ENCODE peak calls at places on chromosomes 6 and 20, in nine cellular contexts. P is HCT116, I is breast epithelium, K is spleen, T is endothelial cell of umbilical vein, W is prostate gland, L is transverse colon, R is suprapubic skin, Z is K562. E is an unnamed sample.

GRCh38 chr20:6651561-6651960 is 115.9 kb upstream of the BMP2 start:
- DNase-seq in R (no peak), P (no peak), T (no peak), I (no peak), K (no peak), L (no peak), W (no peak), Z (no peak), E (no peak)

GRCh38 chr6:89789980-89790379 is 29.6 kb downstream of the MDN1 start:
- DNase-seq in Z (no peak), I (no peak), R (no peak), W (no peak), T (no peak), P (no peak), L (no peak), K (no peak), E (no peak)

GRCh38 chr6:16819752-16820151 is 58.5 kb upstream of the ATXN1 start:
- DNase-seq in K (no peak), P (no peak), T (peak; percentile 10), Z (peak; percentile 26), L (no peak), I (no peak), R (no peak), W (no peak), E (no peak)

GRCh38 chr6:51817832-51818231 is 269.6 kb downstream of the PKHD1 start:
- DNase-seq in W (no peak), P (no peak), K (no peak), R (no peak), T (no peak), Z (no peak), L (no peak), I (no peak), E (no peak)

GRCh38 chr6:111944541-111944940 is 71.3 kb upstream of the FYN start:
- DNase-seq in R (no peak), L (no peak), W (no peak), I (no peak), T (no peak), K (no peak), Z (no peak), P (no peak), E (no peak)

GRCh38 chr6:6614965-6615304 is 26.4 kb downstream of the LY86 start:
- DNase-seq in Z (no peak), L (no peak), K (no peak), T (no peak), I (no peak), W (no peak), R (no peak), P (no peak), E (no peak)

GRCh38 chr6:118853408-118853807 is 40.5 kb upstream of the ASF1A start:
- DNase-seq in Z (no peak), P (no peak), T (no peak), I (no peak), L (no peak), R (no peak), K (no peak), W (no peak), E (no peak)

GRCh38 chr6:75291744-75292143 is 7.2 kb upstream of the TMEM30A start:
- DNase-seq in Z (no peak), I (no peak), P (no peak), L (no peak), R (no peak), K (no peak), W (no peak), T (no peak), E (no peak)

GRCh38 chr6:116783852-116784251 is 18.3 kb upstream of the FAM162B start:
- DNase-seq in K (no peak), L (no peak), W (no peak), I (no peak), R (no peak), T (no peak), Z (no peak), P (no peak), E (no peak)

GRCh38 chr6:141401168-141401567 is 731.6 kb upstream of the GJE1 start:
- DNase-seq in K (no peak), Z (no peak), R (no peak), L (no peak), I (no peak), T (no peak), W (no peak), P (no peak), E (no peak)

GRCh38 chr6:42742116-42742894 is 3.6 kb downstream of the TBCC start:
- DNase-seq in W (no peak), P (no peak), I (no peak), L (no peak), Z (no peak), R (no peak), K (no peak), T (peak; percentile 75), E (no peak)

GRCh38 chr6:169978615-169979161 is 227.3 kb downstream of the ERMARD start:
- DNase-seq in R (peak; percentile 78), I (peak; percentile 49), P (no peak), W (peak; percentile 76), T (no peak), L (no peak), Z (no peak), K (peak; percentile 63), E (no peak)

GRCh38 chr6:40477246-40478126 is 109.7 kb downstream of the LRFN2 start:
- DNase-seq in T (no peak), K (no peak), L (peak; percentile 15), I (no peak), R (no peak), P (no peak), Z (no peak), W (no peak), E (no peak)

GRCh38 chr6:21593927-21594421 is 423 bp downstream of the SOX4 start:
- DNase-seq in P (no peak), W (peak; percentile 29), I (no peak), Z (no peak), R (no peak), L (peak; percentile 41), K (no peak), T (no peak), E (peak; percentile 34)

GRCh38 chr20:23266530-23267398 is 83.8 kb upstream of the NXT1 start:
- DNase-seq in T (no peak), R (no peak), K (peak; percentile 39), Z (no peak), P (no peak), L (no peak), I (no peak), W (no peak), E (no peak)

GRCh38 chr6:160005861-160006540 is 37.1 kb downstream of the IGF2R start:
- DNase-seq in R (no peak), K (peak; percentile 76), Z (no peak), T (peak; percentile 26), P (no peak), I (no peak), W (peak; percentile 25), L (no peak), E (no peak)

GRCh38 chr6:35299674-35300073 is 2.1 kb downstream of the DEF6 start:
- DNase-seq in R (peak; percentile 67), I (no peak), W (no peak), L (peak; percentile 64), P (no peak), K (peak; percentile 84), Z (peak; percentile 66), T (no peak), E (no peak)

GRCh38 chr20:40197744-40198143 is 491.3 kb downstream of the MAFB start:
- DNase-seq in W (no peak), L (no peak), R (no peak), K (no peak), Z (no peak), P (no peak), I (no peak), T (no peak), E (no peak)

GRCh38 chr20:63395723-63396122 is 34.6 kb upstream of the CHRNA4 start:
- DNase-seq in Z (no peak), R (no peak), K (no peak), I (no peak), P (no peak), L (no peak), T (no peak), W (no peak), E (no peak)

GRCh38 chr6:158029668-158030230 is 48.1 kb downstream of the SYNJ2 start:
- DNase-seq in I (no peak), R (peak; percentile 56), P (no peak), T (no peak), W (no peak), K (peak; percentile 47), L (no peak), Z (no peak), E (no peak)

GRCh38 chr6:43009124-43009523 is 4.6 kb downstream of the MEA1 start:
- DNase-seq in I (no peak), W (peak; percentile 19), T (peak; percentile 49), P (no peak), K (no peak), Z (peak; percentile 80), L (no peak), R (no peak), E (peak; percentile 34)

GRCh38 chr6:5328800-5329199 is 67.5 kb downstream of the FARS2 start:
- DNase-seq in K (no peak), T (no peak), P (no peak), Z (peak; percentile 44), L (no peak), I (no peak), W (no peak), R (no peak), E (no peak)

GRCh38 chr20:4272225-4272624 is 256.9 kb upstream of the RNF24 start:
- DNase-seq in I (no peak), W (no peak), Z (no peak), P (no peak), R (no peak), T (no peak), K (no peak), L (no peak), E (no peak)
- TF ChIP-seq CTCF in I (no peak), W (no peak), Z (no peak), P (no peak), R (no peak), T (no peak), K (no peak), L (no peak), E (no peak)

GRCh38 chr6:167113935-167114910 is 8.7 kb upstream of the CCR6 start:
- DNase-seq in I (no peak), T (no peak), R (no peak), P (no peak), K (peak; percentile 96), Z (no peak), L (peak; percentile 67), W (no peak), E (no peak)
- TF ChIP-seq POLR2AphosphoS5 in I (no peak), T (no peak), R (no peak), P (no peak), K (peak; percentile 89), Z (no peak), L (no peak), W (no peak), E (no peak)

DNA sequence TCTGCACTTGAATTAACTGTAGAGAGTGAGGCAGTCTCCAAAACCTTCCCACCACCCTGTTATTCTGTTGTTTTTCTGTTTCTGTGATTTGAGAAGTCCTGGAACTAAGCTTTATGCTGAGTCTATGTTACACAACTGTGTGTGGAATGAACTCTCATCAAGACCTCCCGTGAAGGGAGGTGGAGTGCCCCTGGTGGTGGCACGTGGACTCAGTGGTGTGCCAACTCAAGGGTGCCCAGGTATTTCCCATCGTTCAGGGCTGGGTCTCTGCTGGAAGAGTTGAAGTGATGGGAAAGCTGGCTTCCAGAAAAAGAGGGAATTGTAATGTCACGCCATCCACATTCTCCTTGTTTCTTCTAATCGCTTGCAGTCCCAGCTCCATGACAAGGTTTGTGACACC is 374.2 kb downstream of the SMOC2 start:
- DNase-seq in Z (no peak), W (no peak), R (no peak), P (peak; percentile 4), K (no peak), I (no peak), L (no peak), T (no peak), E (no peak)
- TF ChIP-seq CTCF in Z (no peak), W (no peak), R (no peak), P (no peak), K (no peak), I (no peak), L (no peak), T (no peak), E (no peak)

GRCh38 chr20:52459150-52459549 is 267.6 kb upstream of the ZFP64 start:
- DNase-seq in Z (no peak), K (no peak), R (no peak), T (no peak), W (no peak), P (no peak), L (no peak), I (no peak), E (no peak)
- TF ChIP-seq POLR2AphosphoS5 in Z (no peak), K (no peak), R (no peak), T (no peak), W (no peak), P (no peak), L (no peak), I (no peak), E (no peak)